ENCODE peak calls at places on chromosomes 5 and 9, in six cellular contexts. H, R, X, C, T and V are unnamed samples.

GRCh38 chr9:88874391-88874790 is 116.9 kb upstream of the S1PR3 start:
- DNase-seq in T (no peak), R (peak), C (no peak), X (no peak), H (no peak), V (no peak)

GRCh38 chr5:3092211-3092610 is 340.7 kb upstream of the IRX2 start:
- DNase-seq in R (no peak), C (no peak), X (no peak), H (no peak), T (no peak), V (no peak)

GRCh38 chr5:55820488-55820887 is 30.7 kb upstream of the IL31RA start:
- DNase-seq in H (no peak), T (no peak), C (no peak), R (no peak), X (no peak), V (no peak)

GRCh38 chr9:33687779-33688178 is 107.6 kb upstream of the PRSS3 start:
- DNase-seq in T (no peak), H (no peak), R (peak), X (no peak), C (no peak), V (no peak)

GRCh38 chr9:135012166-135012565 is 75.3 kb upstream of the OLFM1 start:
- DNase-seq in X (no peak), H (no peak), R (no peak), C (no peak), T (no peak), V (no peak)

GRCh38 chr5:108193021-108193795 is 188.7 kb downstream of the FBXL17 start:
- DNase-seq in H (no peak), X (peak), T (no peak), C (no peak), R (no peak), V (peak)

GRCh38 chr5:1214163-1214935 is 10.8 kb upstream of the SLC6A18 start:
- DNase-seq in H (no peak), T (no peak), X (no peak), R (no peak), C (no peak), V (no peak)

GRCh38 chr5:123174916-123175481 is 86.0 kb downstream of the PRDM6 start:
- DNase-seq in X (no peak), T (no peak), R (no peak), C (no peak), H (no peak), V (no peak)

GRCh38 chr5:72505539-72505938 is 1.7 kb downstream of the ZNF366 start:
- DNase-seq in X (no peak), C (no peak), T (no peak), R (no peak), H (no peak), V (no peak)

GRCh38 chr5:151523335-151523734 is 67.8 kb downstream of the FAT2 start:
- DNase-seq in H (no peak), T (no peak), R (peak), X (peak), C (no peak), V (no peak)

GRCh38 chr9:137482094-137482781 is 23.1 kb upstream of the NSMF start:
- DNase-seq in X (peak), R (peak), H (no peak), C (peak), T (no peak), V (no peak)

GRCh38 chr5:139190125-139190524 is 8.0 kb downstream of the SIL1 start:
- DNase-seq in X (no peak), H (no peak), T (no peak), R (no peak), C (no peak), V (no peak)

GRCh38 chr5:90528704-90529233 is 615 bp downstream of the LYSMD3 start:
- DNase-seq in X (peak), R (no peak), C (no peak), H (no peak), T (no peak), V (no peak)

GRCh38 chr9:5085993-5086392 is 99.4 kb downstream of the INSL6 start:
- DNase-seq in T (no peak), X (no peak), H (no peak), R (no peak), C (no peak), V (no peak)

GRCh38 chr9:122121391-122121790 is 28.3 kb upstream of the TTLL11 start:
- DNase-seq in T (no peak), X (no peak), R (no peak), C (no peak), H (no peak), V (no peak)

GRCh38 chr5:172686539-172687390 is 45.7 kb downstream of the NEURL1B start:
- DNase-seq in C (no peak), H (no peak), X (no peak), R (no peak), T (no peak), V (no peak)

GRCh38 chr9:129677456-129677855 is 12.0 kb downstream of the PRRX2 start:
- DNase-seq in C (no peak), R (no peak), H (no peak), X (no peak), T (no peak), V (no peak)

GRCh38 chr5:98769006-98769255 is 4.5 kb upstream of the RGMB start:
- DNase-seq in X (no peak), H (peak), C (no peak), R (no peak), T (peak), V (no peak)

GRCh38 chr5:141914154-141914743 is 9.4 kb upstream of the DELE1 start:
- DNase-seq in H (no peak), T (peak), R (peak), X (no peak), C (no peak), V (no peak)

GRCh38 chr5:172864747-172865146 is 30.7 kb downstream of the ERGIC1 start:
- DNase-seq in H (no peak), C (no peak), R (no peak), T (no peak), X (no peak), V (no peak)

GRCh38 chr5:168315416-168315990 is 24.1 kb downstream of the WWC1 start:
- DNase-seq in X (no peak), C (no peak), H (no peak), R (no peak), T (no peak), V (no peak)

GRCh38 chr5:115657883-115658233 is 32.0 kb upstream of the TMED7 start:
- DNase-seq in R (no peak), X (peak), H (no peak), C (no peak), T (no peak), V (peak)

GRCh38 chr5:57441557-57441956 is 41.1 kb downstream of the ACTBL2 start:
- DNase-seq in T (no peak), X (peak), R (peak), H (no peak), C (no peak), V (peak)

GRCh38 chr9:129406278-129407225 is 214.3 kb downstream of the C9orf50 start:
- DNase-seq in C (peak), X (no peak), T (peak), H (no peak), R (no peak), V (no peak)

GRCh38 chr9:119773823-119774222 is 404.6 kb upstream of the BRINP1 start:
- DNase-seq in R (no peak), H (no peak), X (no peak), C (no peak), T (no peak), V (no peak)

GRCh38 chr9:110820378-110820777 is 151.8 kb downstream of the MUSK start:
- DNase-seq in X (no peak), H (no peak), C (no peak), R (no peak), T (no peak), V (no peak)
- TF ChIP-seq CTCF in X (no peak), H (no peak), C (no peak), R (no peak), T (no peak), V (no peak)

GRCh38 chr5:16617272-16617973 is 626 bp upstream of the RETREG1 start:
- DNase-seq in H (no peak), C (no peak), R (no peak), T (peak), X (no peak), V (no peak)

GRCh38 chr5:16616536-16617271 is at the start of gene RETREG1:
- DNase-seq in R (peak), H (peak), C (no peak), X (no peak), T (peak), V (no peak)

GRCh38 chr5:16619136-16619535 is 2.3 kb upstream of the RETREG1 start:
- DNase-seq in R (no peak), C (no peak), H (no peak), T (no peak), X (no peak), V (peak)

GRCh38 chr5:16615737-16616535 is 861 bp downstream of the RETREG1 start:
- DNase-seq in H (no peak), R (no peak), T (no peak), X (no peak), C (no peak), V (no peak)

GRCh38 chr5:16618138-16618897 is 1.5 kb upstream of the RETREG1 start:
- DNase-seq in C (no peak), T (no peak), X (no peak), R (no peak), H (no peak), V (no peak)
- H3K4me3 ChIP-seq in C (no peak), T (no peak), X (no peak), R (no peak), H (no peak), V (no peak)

DNA sequence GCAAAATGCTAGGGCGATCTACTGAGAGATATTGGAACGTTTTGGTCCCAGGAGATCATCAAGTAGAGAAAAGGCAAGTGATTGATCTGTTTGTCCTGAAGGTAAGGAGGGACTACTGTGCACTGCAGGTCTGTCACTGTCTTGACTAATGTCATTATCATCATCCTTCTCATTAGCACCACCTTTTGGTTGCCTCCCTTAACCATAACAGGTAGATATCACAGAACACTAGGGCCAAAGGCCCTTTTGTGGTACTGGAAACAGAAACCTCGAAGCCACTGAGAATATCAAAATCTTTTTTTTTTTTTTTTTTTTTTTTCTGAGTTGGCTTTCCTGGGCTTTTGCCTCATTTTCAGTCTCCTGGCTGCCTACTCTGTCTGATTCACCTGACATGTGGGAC is 134.0 kb downstream of the KCTD16 start:
- DNase-seq in R (no peak), H (no peak), C (no peak), X (no peak), T (no peak), V (no peak)
- TF ChIP-seq CTCF in R (no peak), H (no peak), C (no peak), X (no peak), T (no peak), V (no peak)

GRCh38 chr5:43027054-43027785 is 12.9 kb downstream of the ANXA2R start:
- DNase-seq in X (no peak), H (no peak), R (no peak), C (no peak), T (no peak), V (no peak)
- H3K4me3 ChIP-seq in X (no peak), H (no peak), R (no peak), C (no peak), T (no peak), V (no peak)

GRCh38 chr5:163459888-163460561 is at the start of gene NUDCD2:
- DNase-seq in R (peak), C (peak), H (peak), X (peak), T (peak), V (peak)
- TF ChIP-seq CTCF in R (peak), C (no peak), H (peak), X (peak), T (peak), V (peak)

GRCh38 chr5:78003914-78004313 is 227.8 kb upstream of the TBCA start:
- DNase-seq in T (no peak), X (no peak), C (no peak), R (peak), H (no peak), V (no peak)
- H3K4me3 ChIP-seq in T (no peak), X (no peak), C (no peak), R (no peak), H (no peak), V (no peak)